ENCODE peak calls at places on chromosomes 13 and 19, in nine cellular contexts. H, R, C, U, X, P, E, T and I are unnamed samples.

GRCh38 chr19:36363845-36364244 is 15.2 kb downstream of the ZFP14 start:
- DNase-seq in H (no peak), R (no peak), C (no peak), U (no peak), X (no peak), P (no peak), E (no peak), T (no peak), I (no peak)

GRCh38 chr19:44596428-44597130 is 16.8 kb upstream of the IGSF23 start:
- DNase-seq in H (no peak), R (no peak), C (no peak), U (no peak), X (no peak), P (no peak), E (no peak), T (no peak), I (no peak)

GRCh38 chr19:42468273-42468796 is 25.6 kb upstream of the CXCL17 start:
- DNase-seq in H (peak), R (no peak), C (no peak), U (no peak), X (no peak), P (peak), E (no peak), T (peak), I (peak)

GRCh38 chr13:112103260-112103843 is 36.4 kb downstream of the SOX1 start:
- DNase-seq in H (no peak), R (no peak), C (no peak), U (no peak), X (no peak), P (no peak), E (no peak), T (no peak), I (no peak)

GRCh38 chr19:13838943-13839192 is 38.1 kb upstream of the NANOS3 start:
- DNase-seq in H (peak), R (no peak), C (no peak), U (no peak), X (no peak), P (no peak), E (no peak), T (no peak), I (no peak)

GRCh38 chr13:44537238-44537637 is 38.9 kb downstream of the TSC22D1 start:
- DNase-seq in H (no peak), R (no peak), C (no peak), U (no peak), X (no peak), P (no peak), E (no peak), T (no peak), I (no peak)

GRCh38 chr13:74248477-74248876 is 114.3 kb upstream of the KLF12 start:
- DNase-seq in H (no peak), R (no peak), C (no peak), U (no peak), X (no peak), P (no peak), E (no peak), T (no peak), I (no peak)

GRCh38 chr13:50882816-50883215 is 26.8 kb upstream of the RNASEH2B start:
- DNase-seq in H (no peak), R (no peak), C (no peak), U (no peak), X (no peak), P (no peak), E (no peak), T (no peak), I (no peak)

GRCh38 chr13:42039457-42039945 is 8.9 kb upstream of the DGKH start:
- DNase-seq in H (peak), R (no peak), C (no peak), U (no peak), X (no peak), P (no peak), E (peak), T (no peak), I (no peak)

GRCh38 chr19:27833031-27833430 is 1379.9 kb downstream of the UQCRFS1 start:
- DNase-seq in H (no peak), R (no peak), C (no peak), U (no peak), X (no peak), P (no peak), E (no peak), T (no peak), I (no peak)

GRCh38 chr13:112532837-112533745 is 54.9 kb downstream of the TUBGCP3 start:
- DNase-seq in H (no peak), R (no peak), C (no peak), U (no peak), X (no peak), P (no peak), E (no peak), T (no peak), I (no peak)

GRCh38 chr13:77026255-77026782 is 640 bp downstream of the FBXL3 start:
- DNase-seq in H (peak), R (peak), C (peak), U (peak), X (peak), P (peak), E (peak), T (no peak), I (peak)

GRCh38 chr19:18932216-18932841 is 8.7 kb downstream of the HOMER3 start:
- DNase-seq in H (peak), R (peak), C (peak), U (no peak), X (no peak), P (peak), E (no peak), T (no peak), I (peak)

GRCh38 chr13:113876341-113877148 is 12.7 kb upstream of the GAS6 start:
- DNase-seq in H (no peak), R (no peak), C (no peak), U (no peak), X (no peak), P (no peak), E (peak), T (no peak), I (no peak)

GRCh38 chr13:43663474-43664090 is 123.2 kb downstream of the ENOX1 start:
- DNase-seq in H (no peak), R (no peak), C (no peak), U (no peak), X (peak), P (peak), E (no peak), T (peak), I (peak)

GRCh38 chr19:13012690-13013608 is 17.7 kb downstream of the NFIX start:
- DNase-seq in H (peak), R (no peak), C (peak), U (peak), X (no peak), P (no peak), E (no peak), T (peak), I (peak)

GRCh38 chr13:73578251-73578875 is 519.6 kb downstream of the KLF5 start:
- DNase-seq in H (no peak), R (no peak), C (no peak), U (no peak), X (no peak), P (peak), E (no peak), T (no peak), I (no peak)

GRCh38 chr13:108959254-108959653 is 329.8 kb downstream of the MYO16 start:
- DNase-seq in H (no peak), R (no peak), C (no peak), U (no peak), X (no peak), P (no peak), E (no peak), T (no peak), I (no peak)

GRCh38 chr13:80400164-80400767 is 59.3 kb upstream of the SPRY2 start:
- DNase-seq in H (no peak), R (no peak), C (no peak), U (no peak), X (peak), P (no peak), E (no peak), T (no peak), I (no peak)

GRCh38 chr13:91280806-91281205 is 66.7 kb upstream of the MIR17HG start:
- DNase-seq in H (no peak), R (no peak), C (no peak), U (no peak), X (no peak), P (no peak), E (no peak), T (no peak), I (no peak)

GRCh38 chr13:20489185-20489820 is 36.4 kb downstream of the CRYL1 start:
- DNase-seq in H (no peak), R (peak), C (peak), U (no peak), X (no peak), P (peak), E (no peak), T (no peak), I (peak)

GRCh38 chr19:28646629-28647028 is 566.3 kb downstream of the UQCRFS1 start:
- DNase-seq in H (no peak), R (no peak), C (no peak), U (no peak), X (no peak), P (no peak), E (no peak), T (no peak), I (no peak)

GRCh38 chr19:498977-499623 is 2.8 kb downstream of the MADCAM1 start:
- DNase-seq in H (no peak), R (no peak), C (no peak), U (no peak), X (no peak), P (no peak), E (no peak), T (no peak), I (no peak)

GRCh38 chr13:80924596-80924995 is 583.7 kb upstream of the SPRY2 start:
- DNase-seq in H (no peak), R (no peak), C (no peak), U (no peak), X (no peak), P (peak), E (no peak), T (peak), I (no peak)

GRCh38 chr13:87677334-87678234 is 6.4 kb downstream of the SLITRK5 start:
- DNase-seq in H (peak), R (no peak), C (no peak), U (no peak), X (peak), P (no peak), E (no peak), T (no peak), I (no peak)

GRCh38 chr13:30429721-30430694 is 7.7 kb downstream of the UBE2L5 start:
- DNase-seq in H (no peak), R (no peak), C (peak), U (peak), X (no peak), P (peak), E (no peak), T (peak), I (peak)

GRCh38 chr19:51887522-51888498 is at the start of gene ZNF577:
- DNase-seq in H (peak), R (peak), C (peak), U (no peak), X (no peak), P (peak), E (peak), T (peak), I (peak)

GRCh38 chr19:12681074-12681987 is at the start of gene DHPS:
- DNase-seq in H (peak), R (peak), C (peak), U (peak), X (peak), P (peak), E (peak), T (peak), I (peak)